ENCODE peak calls at places on chromosomes 2 and 18, in six cellular contexts. T is lower leg skin, C is tibial artery, L is ovary, D is GM10248, P is endodermal cell. V is an unnamed sample.

GRCh38 chr2:187527262-187527661 is 27.0 kb downstream of the TFPI start:
- DNase-seq in T (no peak), C (no peak), D (no peak), P (no peak), L (no peak), V (no peak)

GRCh38 chr2:150152240-150152639 is 335.2 kb downstream of the RND3 start:
- DNase-seq in D (no peak), P (no peak), T (no peak), L (no peak), C (no peak), V (no peak)

GRCh38 chr2:42045956-42046748 is 1.7 kb upstream of the PKDCC start:
- DNase-seq in C (no peak), D (no peak), L (no peak), T (no peak), P (no peak), V (no peak)

GRCh38 chr2:142100967-142101366 is 29.8 kb downstream of the LRP1B start:
- DNase-seq in T (no peak), C (no peak), P (no peak), L (no peak), D (no peak), V (peak; percentile 37)

GRCh38 chr2:195413422-195413821 is 243.6 kb upstream of the SLC39A10 start:
- DNase-seq in C (no peak), T (no peak), D (no peak), P (no peak), L (no peak), V (no peak)

GRCh38 chr18:26909599-26910290 is 44.2 kb upstream of the AQP4 start:
- DNase-seq in P (peak; percentile 67), L (no peak), T (no peak), C (no peak), D (no peak), V (no peak)

GRCh38 chr2:102145107-102145506 is 2.6 kb downstream of the IL1R1 start:
- DNase-seq in D (no peak), T (no peak), L (no peak), P (no peak), C (no peak), V (no peak)

GRCh38 chr2:48199076-48199475 is 292.8 kb upstream of the FBXO11 start:
- DNase-seq in D (no peak), T (no peak), C (no peak), L (no peak), P (no peak), V (no peak)

GRCh38 chr2:88521445-88522070 is 69.1 kb upstream of the FOXI3 start:
- DNase-seq in D (no peak), P (no peak), C (no peak), L (no peak), T (no peak), V (no peak)

GRCh38 chr18:59357928-59358327 is 1.1 kb downstream of the LMAN1 start:
- DNase-seq in C (no peak), D (no peak), L (no peak), T (no peak), P (no peak), V (no peak)

GRCh38 chr2:168183308-168183997 is 63.9 kb downstream of the STK39 start:
- DNase-seq in T (no peak), D (no peak), P (no peak), L (no peak), C (no peak), V (no peak)

GRCh38 chr18:59220784-59221765 is 1.1 kb downstream of the GRP start:
- DNase-seq in C (no peak), L (no peak), D (no peak), P (peak; percentile 75), T (no peak), V (no peak)

GRCh38 chr2:20617892-20618467 is 32.9 kb downstream of the HS1BP3 start:
- DNase-seq in D (no peak), T (peak; percentile 93), L (peak; percentile 100), C (peak; percentile 99), P (peak; percentile 74), V (peak; percentile 93)

GRCh38 chr2:1778566-1778965 is 34.3 kb upstream of the PXDN start:
- DNase-seq in T (no peak), L (no peak), C (no peak), D (no peak), P (no peak), V (no peak)

GRCh38 chr18:35383136-35383535 is 6.0 kb upstream of the ZNF396 start:
- DNase-seq in T (no peak), C (no peak), D (no peak), P (no peak), L (no peak), V (no peak)

GRCh38 chr2:190879474-190880373 is 897 bp upstream of the GLS start:
- DNase-seq in T (no peak), P (no peak), D (no peak), L (peak; percentile 32), C (no peak), V (no peak)

GRCh38 chr2:236176417-236176816 is 8.2 kb upstream of the GBX2 start:
- DNase-seq in T (no peak), P (peak; percentile 78), L (no peak), C (no peak), D (no peak), V (peak; percentile 49)

GRCh38 chr2:168705534-168706470 is 96.6 kb upstream of the NOSTRIN start:
- DNase-seq in D (no peak), C (no peak), P (peak; percentile 30), L (no peak), T (no peak), V (no peak)

GRCh38 chr2:215635788-215636139 is 199.9 kb upstream of the FN1 start:
- DNase-seq in D (no peak), L (no peak), P (no peak), C (no peak), T (no peak), V (peak; percentile 43)

GRCh38 chr2:128442053-128442751 is 123.5 kb upstream of the HS6ST1 start:
- DNase-seq in D (no peak), T (peak; percentile 29), C (peak; percentile 19), P (peak; percentile 60), L (no peak), V (no peak)

GRCh38 chr18:58388736-58389135 is 240.2 kb downstream of the ALPK2 start:
- DNase-seq in D (no peak), T (no peak), L (no peak), C (no peak), P (peak; percentile 22), V (no peak)

GRCh38 chr2:11753886-11754704 is 7.7 kb downstream of the LPIN1 start:
- DNase-seq in L (no peak), D (peak; percentile 39), T (no peak), P (peak; percentile 56), C (no peak), V (peak; percentile 47)

GRCh38 chr2:69083126-69083733 is 70.3 kb downstream of the ANTXR1 start:
- DNase-seq in P (no peak), L (no peak), T (no peak), C (no peak), D (no peak), V (peak; percentile 9)

GRCh38 chr2:20103514-20103913 is 52.1 kb upstream of the LAPTM4A start:
- DNase-seq in L (no peak), C (no peak), T (no peak), D (no peak), P (no peak), V (no peak)

GRCh38 chr2:95272781-95273180 is 1.5 kb upstream of the PROM2 start:
- DNase-seq in L (no peak), P (peak; percentile 18), C (no peak), D (no peak), T (no peak), V (no peak)

GRCh38 chr2:237517163-237517562 is 30.1 kb downstream of the MLPH start:
- DNase-seq in D (no peak), C (no peak), T (no peak), L (no peak), P (no peak), V (no peak)

GRCh38 chr2:197805598-197806316 is 1.4 kb downstream of the PLCL1 start:
- DNase-seq in C (no peak), P (no peak), L (no peak), D (no peak), T (no peak), V (no peak)

GRCh38 chr18:54163458-54163857 is 61.0 kb downstream of the MBD2 start:
- DNase-seq in L (no peak), D (no peak), C (no peak), P (no peak), T (no peak), V (no peak)

GRCh38 chr2:226622484-226622883 is 177.1 kb downstream of the IRS1 start:
- DNase-seq in T (no peak), L (no peak), P (no peak), C (no peak), D (no peak), V (no peak)
- TF ChIP-seq CTCF in T (no peak), L (no peak), P (peak; percentile 74), C (no peak), D (no peak), V (peak; percentile 21)

DNA sequence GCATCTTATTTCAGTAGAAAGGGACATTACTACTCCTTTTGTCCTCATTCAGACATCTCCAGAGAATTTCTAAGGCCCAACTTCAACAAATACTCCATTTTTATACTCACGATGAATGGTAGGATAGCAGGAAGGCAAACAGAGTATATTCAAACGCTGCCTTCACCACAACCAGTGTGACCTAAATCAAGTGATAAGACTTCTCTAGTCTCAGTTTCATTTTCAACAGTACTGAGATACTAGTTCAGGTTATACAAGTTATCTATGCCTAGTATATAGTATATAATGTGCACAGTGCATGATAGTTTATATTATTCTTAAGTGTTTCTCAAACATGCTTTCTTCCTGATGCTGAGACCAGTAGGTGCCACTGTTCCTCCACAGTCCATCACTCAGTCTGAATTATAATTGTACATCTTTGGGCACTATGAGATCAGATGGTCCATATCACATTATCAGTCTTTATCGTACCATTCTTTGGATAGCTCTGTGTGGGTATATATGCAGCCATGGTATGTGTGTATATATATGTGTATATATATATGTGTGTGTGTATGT is 66.3 kb upstream of the RPE start:
- DNase-seq in P (no peak), D (no peak), C (no peak), L (no peak), T (no peak), V (no peak)
- TF ChIP-seq CTCF in P (peak; percentile 20), D (no peak), C (no peak), L (no peak), T (no peak), V (no peak)

DNA sequence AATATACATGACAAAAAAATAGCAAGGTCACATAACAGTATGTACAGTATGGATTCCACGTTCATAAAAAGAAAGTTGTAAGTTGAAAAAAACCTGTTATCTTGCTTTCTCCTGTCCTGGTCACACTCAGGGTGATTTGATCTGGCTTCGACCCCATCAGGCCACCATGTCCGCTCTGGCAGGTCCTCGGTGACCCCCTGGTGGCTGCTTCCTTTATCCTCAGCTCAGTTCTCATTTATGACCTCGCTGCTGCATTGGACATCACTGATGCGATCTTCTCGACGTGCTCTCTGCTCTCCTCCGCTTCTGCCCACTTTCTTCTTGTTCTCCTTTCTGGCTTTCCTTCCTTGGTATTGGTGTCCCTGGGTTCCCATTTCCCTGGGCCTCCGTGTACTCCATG is 29.7 kb downstream of the DGKD start:
- DNase-seq in D (no peak), T (no peak), C (no peak), P (peak; percentile 54), L (no peak), V (no peak)
- TF ChIP-seq CTCF in D (peak; percentile 25), T (no peak), C (no peak), P (peak; percentile 59), L (no peak), V (no peak)

GRCh38 chr18:12422936-12423335 is 15.2 kb downstream of the PRELID3A start:
- DNase-seq in P (peak; percentile 73), T (no peak), D (no peak), C (no peak), L (no peak), V (peak; percentile 57)
- TF ChIP-seq CTCF in P (peak; percentile 64), T (no peak), D (peak; percentile 30), C (no peak), L (no peak), V (peak; percentile 19)

GRCh38 chr2:111659361-111660281 is 224.4 kb downstream of the ANAPC1 start:
- DNase-seq in T (peak; percentile 88), P (peak; percentile 64), C (peak; percentile 87), D (no peak), L (no peak), V (peak; percentile 91)
- TF ChIP-seq CTCF in T (no peak), P (no peak), C (no peak), D (no peak), L (no peak), V (no peak)